ENCODE peak calls at places on chromosomes 2 and 18, in eight cellular contexts. N is mammary epithelial cell, R is Peyer's patch, H is fibroblast of lung, L is ovary, T is breast epithelium, A is K562, U is PC-3. G is an unnamed sample.
A peak's percentile ranks its signal among the peaks of the same experiment; 100 is the strongest.

GRCh38 chr2:41949091-41949490 is 98.7 kb upstream of the PKDCC start:
- DNase-seq in R (no peak), L (no peak), T (no peak), U (no peak), A (no peak), H (no peak), N (no peak), G (no peak)

GRCh38 chr2:217933326-217933993 is 69.3 kb downstream of the TNS1 start:
- DNase-seq in A (no peak), U (no peak), N (no peak), T (peak; percentile 78), L (no peak), R (no peak), H (no peak), G (no peak)

GRCh38 chr2:3539836-3540235 is 18.3 kb downstream of the RNASEH1 start:
- DNase-seq in A (peak; percentile 20), L (no peak), U (no peak), N (no peak), T (no peak), H (no peak), R (no peak), G (no peak)

GRCh38 chr2:64543006-64543697 is 19.0 kb downstream of the AFTPH start:
- DNase-seq in H (no peak), N (no peak), R (no peak), A (no peak), U (peak; percentile 87), T (no peak), L (no peak), G (no peak)

GRCh38 chr18:72543362-72544055 is 633 bp downstream of the CBLN2 start:
- DNase-seq in N (no peak), T (no peak), L (no peak), H (no peak), U (no peak), A (no peak), R (no peak), G (no peak)

GRCh38 chr18:55261253-55261652 is 302.0 kb upstream of the CCDC68 start:
- DNase-seq in U (no peak), R (no peak), N (no peak), T (no peak), A (no peak), L (no peak), H (no peak), G (no peak)

GRCh38 chr2:181275643-181276070 is 181.5 kb upstream of the ITGA4 start:
- DNase-seq in T (no peak), N (no peak), L (peak; percentile 21), U (no peak), A (no peak), R (peak; percentile 19), H (no peak), G (no peak)

GRCh38 chr2:212539145-212539880 is 711 bp upstream of the ERBB4 start:
- DNase-seq in L (peak; percentile 23), T (peak; percentile 58), A (peak; percentile 16), H (peak; percentile 23), U (peak; percentile 60), N (no peak), R (no peak), G (no peak)

GRCh38 chr2:165427686-165428085 is 41.8 kb upstream of the CSRNP3 start:
- DNase-seq in A (no peak), L (no peak), H (no peak), U (no peak), T (no peak), N (no peak), R (no peak), G (no peak)

GRCh38 chr18:58862851-58863538 is 1.7 kb upstream of the ZNF532 start:
- DNase-seq in R (peak; percentile 41), U (peak; percentile 41), T (no peak), H (peak; percentile 69), L (peak; percentile 68), N (peak; percentile 55), A (no peak), G (no peak)

GRCh38 chr2:145379934-145380333 is 860.0 kb upstream of the ZEB2 start:
- DNase-seq in H (peak; percentile 4), A (no peak), U (no peak), T (no peak), L (no peak), N (no peak), R (no peak), G (no peak)

GRCh38 chr2:201254331-201254730 is 6.0 kb upstream of the CASP8 start:
- DNase-seq in N (peak; percentile 30), R (no peak), T (no peak), U (peak; percentile 32), H (peak; percentile 76), A (no peak), L (no peak), G (no peak)

GRCh38 chr2:157867703-157868102 is 8.4 kb downstream of the ACVR1 start:
- DNase-seq in N (no peak), U (no peak), L (no peak), T (no peak), H (no peak), A (no peak), R (no peak), G (no peak)

GRCh38 chr2:10303634-10304378 is 1.1 kb downstream of the HPCAL1 start:
- DNase-seq in H (peak; percentile 56), N (peak; percentile 47), T (no peak), A (peak; percentile 59), U (peak; percentile 52), R (peak; percentile 67), L (peak; percentile 71), G (no peak)

GRCh38 chr18:25818505-25818904 is 271.9 kb downstream of the SS18 start:
- DNase-seq in T (no peak), R (no peak), U (no peak), L (no peak), N (no peak), A (no peak), H (no peak), G (no peak)

DNA sequence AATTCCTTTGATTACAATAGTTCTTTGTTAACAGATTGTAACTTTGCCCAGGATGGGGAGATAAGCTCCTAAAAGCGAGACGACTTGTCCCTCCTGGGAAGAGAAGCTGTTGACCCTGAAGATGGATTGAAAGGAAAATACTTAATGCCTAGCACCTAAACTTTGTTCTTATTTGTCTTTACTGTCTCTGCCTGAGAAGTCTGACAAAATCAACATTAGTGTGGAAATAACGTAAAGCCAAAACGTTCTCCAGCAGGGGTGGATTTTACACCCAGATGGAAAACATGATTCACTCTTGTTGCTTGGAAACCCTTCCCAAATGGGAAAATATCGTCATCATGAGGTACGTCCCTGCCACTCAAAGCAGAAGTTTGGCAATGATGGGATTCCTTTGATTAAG is 450.1 kb downstream of the SLC4A3 start:
- DNase-seq in A (no peak), H (peak; percentile 89), R (no peak), U (peak; percentile 29), T (no peak), N (peak; percentile 51), L (no peak), G (no peak)
- H3K4me1 ChIP-seq in A (no peaks in the 10 kb centered on the region), H (no peaks in the 10 kb centered on the region), R (no peaks in the 10 kb centered on the region), U (no peaks in the 10 kb centered on the region), T (peaks cover 5% of the 10 kb centered on the region), N (peaks cover 6% of the 10 kb centered on the region), L (peaks cover 42% of the 10 kb centered on the region), G (no peaks in the 10 kb centered on the region)

DNA sequence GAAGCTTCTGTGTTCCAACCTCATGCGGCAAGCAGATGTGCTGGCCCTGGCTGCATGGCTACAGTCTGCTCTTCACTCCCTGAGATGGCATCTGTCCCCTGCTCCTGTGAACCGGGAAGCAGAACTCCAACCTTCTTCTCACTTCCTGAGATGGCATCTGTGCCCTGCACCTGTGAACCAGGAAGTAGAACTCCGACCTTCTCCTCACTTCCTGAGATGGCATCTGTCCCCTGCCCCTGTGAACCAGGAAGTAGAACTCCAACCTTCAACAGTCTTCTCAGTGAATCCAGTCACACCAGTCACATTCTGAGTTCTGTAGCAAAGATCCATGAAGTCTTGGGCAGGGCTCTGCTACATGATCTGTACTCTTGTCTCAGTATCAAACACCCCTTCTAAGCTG is 887.2 kb upstream of the KLHL29 start:
- DNase-seq in R (no peak), N (no peak), L (no peak), T (no peak), U (no peak), H (no peak), A (no peak), G (no peak)
- H3K36me3 ChIP-seq in R (no peaks in the 10 kb centered on the region), N (no peaks in the 10 kb centered on the region), L (no peaks in the 10 kb centered on the region), T (no peaks in the 10 kb centered on the region), U (no peaks in the 10 kb centered on the region), H (no peaks in the 10 kb centered on the region), A (no peaks in the 10 kb centered on the region), G (no peaks in the 10 kb centered on the region)

GRCh38 chr2:199870581-199870980 is 19.6 kb upstream of the FTCDNL1 start:
- DNase-seq in H (no peak), L (no peak), R (no peak), A (no peak), N (no peak), U (no peak), T (no peak), G (no peak)

GRCh38 chr2:199868431-199869226 is 17.6 kb upstream of the FTCDNL1 start:
- DNase-seq in N (no peak), U (no peak), A (no peak), H (no peak), T (no peak), R (no peak), L (no peak), G (no peak)

GRCh38 chr2:199865905-199866304 is 14.9 kb upstream of the FTCDNL1 start:
- DNase-seq in R (no peak), H (no peak), U (no peak), N (no peak), L (no peak), T (no peak), A (no peak), G (no peak)

GRCh38 chr2:199869227-199869541 is 18.2 kb upstream of the FTCDNL1 start:
- DNase-seq in R (no peak), L (no peak), N (no peak), A (no peak), U (no peak), T (no peak), H (no peak), G (no peak)

GRCh38 chr2:199869653-199870052 is 18.7 kb upstream of the FTCDNL1 start:
- DNase-seq in N (no peak), A (no peak), T (no peak), H (no peak), U (no peak), L (no peak), R (no peak), G (no peak)
- H3K27ac ChIP-seq in N (no peak overlapping the region), A (no peak overlapping the region), T (no peak overlapping the region), H (no peak overlapping the region), U (no peak overlapping the region), L (no peak overlapping the region), R (no peak overlapping the region), G (no peak overlapping the region)

DNA sequence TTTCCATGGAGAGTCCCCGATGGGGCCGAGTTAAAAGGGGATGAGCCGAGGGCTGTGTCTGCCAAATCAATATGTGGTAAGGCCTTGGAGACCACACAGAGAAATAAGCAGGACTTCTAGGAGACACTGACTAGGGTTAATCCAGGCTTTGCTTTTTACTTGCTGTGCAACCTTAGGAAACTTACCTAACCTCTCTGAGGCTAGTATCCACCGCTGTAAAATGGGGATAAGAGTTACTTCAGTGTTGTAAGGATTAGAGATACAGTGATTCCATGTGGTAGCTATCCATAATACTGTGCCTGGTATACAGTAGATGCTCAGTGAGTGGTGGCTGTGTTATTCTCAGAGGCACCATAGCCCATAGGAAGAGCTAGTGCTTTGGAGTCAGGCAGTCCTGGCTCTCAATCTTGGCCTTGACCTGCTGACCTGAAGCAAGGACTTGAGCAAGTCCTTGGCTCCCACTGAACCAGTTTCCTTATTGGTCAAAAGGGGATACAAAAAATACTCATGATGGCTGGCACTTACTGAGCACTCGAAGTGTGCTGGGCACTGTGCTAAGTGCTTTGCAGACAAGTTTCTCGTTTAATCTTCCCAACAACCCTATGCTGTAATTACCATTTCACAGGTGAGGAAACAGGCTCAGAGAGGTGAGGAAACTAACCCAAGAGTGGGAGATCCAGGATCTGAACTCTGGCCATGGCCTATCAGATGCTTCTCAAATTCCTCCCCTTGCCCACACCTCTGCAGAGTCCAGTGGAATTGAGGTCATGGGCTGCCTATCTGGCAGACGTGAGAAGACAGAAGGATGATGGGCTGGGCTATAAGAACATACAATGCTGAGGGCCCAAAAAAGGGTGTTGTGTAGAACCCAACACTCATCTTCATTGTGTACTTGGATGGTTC is 12.0 kb upstream of the DES start:
- DNase-seq in L (no peak), H (no peak), A (no peak), U (no peak), R (no peak), N (no peak), T (no peak), G (no peak)
- H3K4me1 ChIP-seq in L (peaks cover 2% of the 10 kb centered on the region), H (peaks cover 11% of the 10 kb centered on the region), A (peaks cover 17% of the 10 kb centered on the region), U (peaks cover 6% of the 10 kb centered on the region), R (no peaks in the 10 kb centered on the region), N (no peaks in the 10 kb centered on the region), T (no peaks in the 10 kb centered on the region), G (no peaks in the 10 kb centered on the region)

G was measured in RWPE2.